ENCODE peak calls at places on chromosome 7, in eight cellular contexts. N, D, S, M, L, Y, J and W are unnamed samples.

GRCh38 chr7:139231513-139232376 is 708 bp downstream of the UBN2 start:
- DNase-seq in N (peak), D (no peak), S (peak), M (peak), L (peak), Y (peak), J (no peak), W (peak)

GRCh38 chr7:44791278-44792219 is 4.9 kb upstream of the PPIA start:
- DNase-seq in N (no peak), D (peak), S (no peak), M (no peak), L (no peak), Y (no peak), J (no peak), W (no peak)

GRCh38 chr7:151696738-151697514 is 177.2 kb upstream of the RHEB start:
- DNase-seq in N (no peak), D (peak), S (no peak), M (no peak), L (no peak), Y (peak), J (peak), W (no peak)

GRCh38 chr7:80243425-80243824 is 108.8 kb downstream of the GNAI1 start:
- DNase-seq in N (no peak), D (no peak), S (no peak), M (no peak), L (no peak), Y (no peak), J (no peak), W (no peak)

GRCh38 chr7:2978403-2978802 is 65.3 kb downstream of the CARD11 start:
- DNase-seq in N (peak), D (peak), S (no peak), M (peak), L (peak), Y (no peak), J (no peak), W (peak)

GRCh38 chr7:69739906-69740545 is 141.8 kb downstream of the AUTS2 start:
- DNase-seq in N (no peak), D (peak), S (peak), M (no peak), L (no peak), Y (no peak), J (peak), W (peak)

GRCh38 chr7:87474533-87475358 is 734 bp downstream of the ABCB4 start:
- DNase-seq in N (no peak), D (peak), S (peak), M (no peak), L (peak), Y (no peak), J (no peak), W (peak)

GRCh38 chr7:90965211-90965610 is 299.0 kb upstream of the FZD1 start:
- DNase-seq in N (no peak), D (no peak), S (no peak), M (no peak), L (no peak), Y (no peak), J (no peak), W (no peak)

GRCh38 chr7:27204851-27205322 is 5.0 kb upstream of the HOXA13 start:
- DNase-seq in N (no peak), D (no peak), S (no peak), M (no peak), L (no peak), Y (no peak), J (no peak), W (no peak)

GRCh38 chr7:130489140-130489967 is 2.5 kb upstream of the MEST start:
- DNase-seq in N (no peak), D (peak), S (no peak), M (no peak), L (no peak), Y (no peak), J (no peak), W (no peak)

GRCh38 chr7:25968205-25968993 is 183.6 kb upstream of the NFE2L3 start:
- DNase-seq in N (no peak), D (no peak), S (no peak), M (peak), L (no peak), Y (no peak), J (no peak), W (no peak)

GRCh38 chr7:50603288-50603687 is 38.1 kb upstream of the DDC start:
- DNase-seq in N (no peak), D (peak), S (no peak), M (no peak), L (no peak), Y (no peak), J (no peak), W (no peak)

GRCh38 chr7:74206589-74207120 is 3.2 kb upstream of the LAT2 start:
- DNase-seq in N (peak), D (peak), S (peak), M (peak), L (no peak), Y (peak), J (peak), W (peak)

GRCh38 chr7:100568936-100569844 is 4.5 kb downstream of the SAP25 start:
- DNase-seq in N (no peak), D (no peak), S (peak), M (peak), L (no peak), Y (peak), J (no peak), W (peak)

GRCh38 chr7:1843271-1843861 is 173.3 kb downstream of the ELFN1 start:
- DNase-seq in N (peak), D (no peak), S (no peak), M (no peak), L (no peak), Y (no peak), J (no peak), W (peak)

GRCh38 chr7:37942934-37943610 is 22.6 kb downstream of the EPDR1 start:
- DNase-seq in N (peak), D (peak), S (peak), M (no peak), L (no peak), Y (no peak), J (no peak), W (peak)

GRCh38 chr7:28509256-28510021 is 97.1 kb downstream of the CREB5 start:
- DNase-seq in N (no peak), D (peak), S (no peak), M (no peak), L (no peak), Y (no peak), J (no peak), W (no peak)

GRCh38 chr7:132154248-132154647 is 422.0 kb downstream of the PLXNA4 start:
- DNase-seq in N (no peak), D (no peak), S (no peak), M (no peak), L (no peak), Y (no peak), J (peak), W (no peak)

GRCh38 chr7:155663942-155664341 is 19.5 kb downstream of the RBM33 start:
- DNase-seq in N (no peak), D (no peak), S (no peak), M (no peak), L (no peak), Y (no peak), J (no peak), W (no peak)

GRCh38 chr7:77691892-77692491 is 4.3 kb upstream of the RSBN1L start:
- DNase-seq in N (no peak), D (no peak), S (no peak), M (no peak), L (no peak), Y (no peak), J (no peak), W (no peak)

GRCh38 chr7:64581929-64582894 is 19.3 kb upstream of the ZNF680 start:
- DNase-seq in N (no peak), D (no peak), S (no peak), M (no peak), L (no peak), Y (no peak), J (no peak), W (no peak)

GRCh38 chr7:93977551-93977950 is 26.6 kb downstream of the BET1 start:
- DNase-seq in N (no peak), D (no peak), S (no peak), M (no peak), L (no peak), Y (no peak), J (no peak), W (no peak)

GRCh38 chr7:135755351-135755753 is 6.7 kb upstream of the FAM180A start:
- DNase-seq in N (no peak), D (no peak), S (no peak), M (no peak), L (no peak), Y (peak), J (peak), W (no peak)

GRCh38 chr7:41098846-41099245 is 604.0 kb downstream of the INHBA start:
- DNase-seq in N (no peak), D (no peak), S (no peak), M (no peak), L (no peak), Y (no peak), J (no peak), W (no peak)

GRCh38 chr7:40015790-40016296 is 65.8 kb downstream of the CDK13 start:
- DNase-seq in N (no peak), D (peak), S (peak), M (no peak), L (peak), Y (no peak), J (peak), W (peak)

GRCh38 chr7:117652943-117653700 is 173.3 kb downstream of the CFTR start:
- DNase-seq in N (no peak), D (no peak), S (no peak), M (no peak), L (no peak), Y (no peak), J (no peak), W (no peak)

GRCh38 chr7:115099906-115100305 is 178.0 kb downstream of the MDFIC start:
- DNase-seq in N (no peak), D (peak), S (no peak), M (no peak), L (no peak), Y (no peak), J (no peak), W (no peak)

GRCh38 chr7:130891254-130892094 is 157.5 kb upstream of the KLF14 start:
- DNase-seq in N (peak), D (peak), S (no peak), M (no peak), L (no peak), Y (no peak), J (no peak), W (peak)

GRCh38 chr7:2085804-2086203 is 146.9 kb downstream of the MAD1L1 start:
- DNase-seq in N (no peak), D (no peak), S (no peak), M (no peak), L (no peak), Y (no peak), J (no peak), W (no peak)

GRCh38 chr7:70016044-70016770 is 417.9 kb downstream of the AUTS2 start:
- DNase-seq in N (no peak), D (peak), S (no peak), M (no peak), L (no peak), Y (no peak), J (no peak), W (no peak)

GRCh38 chr7:152363798-152364197 is 72.0 kb downstream of the KMT2C start:
- DNase-seq in N (no peak), D (no peak), S (no peak), M (no peak), L (no peak), Y (no peak), J (no peak), W (no peak)

GRCh38 chr7:143305423-143306070 is 10.4 kb upstream of the CLCN1 start:
- DNase-seq in N (no peak), D (peak), S (peak), M (peak), L (no peak), Y (no peak), J (no peak), W (peak)

GRCh38 chr7:1535695-1536094 is 5.2 kb downstream of the MAFK start:
- DNase-seq in N (peak), D (no peak), S (no peak), M (no peak), L (no peak), Y (no peak), J (no peak), W (no peak)

GRCh38 chr7:28587211-28587610 is 174.9 kb downstream of the CREB5 start:
- DNase-seq in N (no peak), D (peak), S (no peak), M (no peak), L (no peak), Y (no peak), J (no peak), W (no peak)

GRCh38 chr7:50690541-50691011 is 92.1 kb downstream of the GRB10 start:
- DNase-seq in N (no peak), D (no peak), S (peak), M (no peak), L (no peak), Y (no peak), J (no peak), W (no peak)

GRCh38 chr7:77794000-77794399 is 4.2 kb downstream of the TMEM60 start:
- DNase-seq in N (no peak), D (no peak), S (no peak), M (no peak), L (no peak), Y (no peak), J (no peak), W (no peak)

GRCh38 chr7:114864278-114864677 is 57.6 kb upstream of the MDFIC start:
- DNase-seq in N (no peak), D (peak), S (no peak), M (no peak), L (no peak), Y (no peak), J (no peak), W (no peak)